ENCODE peak calls at places on chromosomes 6 and 20, in five cellular contexts. One of them, this sample, is unnamed.

GRCh38 chr6:44292661-44293365 is 20.3 kb downstream of the AARS2 start:
- DNase-seq in breast epithelium: no peak
- DNase-seq in left ventricle myocardium inferior: no peak
- DNase-seq in PC-3: no peak
- DNase-seq in PC-9: no peak
- DNase-seq in this sample: no peak

GRCh38 chr6:143620461-143620860 is 57.3 kb upstream of the PHACTR2 start:
- DNase-seq in PC-9: no peak
- DNase-seq in left ventricle myocardium inferior: no peak
- DNase-seq in PC-3: peak; percentile 18
- DNase-seq in breast epithelium: no peak
- DNase-seq in this sample: no peak

GRCh38 chr6:89797317-89797716 is 22.3 kb downstream of the MDN1 start:
- DNase-seq in PC-3: no peak
- DNase-seq in PC-9: no peak
- DNase-seq in breast epithelium: no peak
- DNase-seq in left ventricle myocardium inferior: no peak
- DNase-seq in this sample: no peak

GRCh38 chr6:28490191-28490890 is 25.3 kb downstream of the GPX6 start:
- DNase-seq in breast epithelium: no peak
- DNase-seq in PC-3: no peak
- DNase-seq in PC-9: no peak
- DNase-seq in left ventricle myocardium inferior: no peak
- DNase-seq in this sample: peak; percentile 22

GRCh38 chr6:114000066-114000465 is 29.1 kb upstream of the HDAC2 start:
- DNase-seq in left ventricle myocardium inferior: no peak
- DNase-seq in PC-9: no peak
- DNase-seq in breast epithelium: no peak
- DNase-seq in PC-3: peak; percentile 86
- DNase-seq in this sample: no peak

GRCh38 chr6:121285041-121285440 is 49.2 kb downstream of the TBC1D32 start:
- DNase-seq in PC-3: no peak
- DNase-seq in PC-9: no peak
- DNase-seq in left ventricle myocardium inferior: no peak
- DNase-seq in breast epithelium: no peak
- DNase-seq in this sample: no peak

GRCh38 chr6:111663692-111664564 is 58.2 kb upstream of the TRAF3IP2 start:
- DNase-seq in PC-9: no peak
- DNase-seq in breast epithelium: no peak
- DNase-seq in PC-3: no peak
- DNase-seq in left ventricle myocardium inferior: peak; percentile 74
- DNase-seq in this sample: no peak

GRCh38 chr20:35796556-35796955 is 24.7 kb downstream of the PHF20 start:
- DNase-seq in left ventricle myocardium inferior: no peak
- DNase-seq in breast epithelium: no peak
- DNase-seq in PC-9: no peak
- DNase-seq in PC-3: no peak
- DNase-seq in this sample: no peak

GRCh38 chr6:6686748-6687601 is 98.5 kb downstream of the LY86 start:
- DNase-seq in PC-3: peak; percentile 99
- DNase-seq in left ventricle myocardium inferior: peak; percentile 94
- DNase-seq in breast epithelium: peak; percentile 95
- DNase-seq in PC-9: peak; percentile 100
- DNase-seq in this sample: no peak

GRCh38 chr6:46015119-46015968 is at the start of gene CLIC5:
- DNase-seq in left ventricle myocardium inferior: peak; percentile 77
- DNase-seq in PC-3: no peak
- DNase-seq in breast epithelium: peak; percentile 22
- DNase-seq in PC-9: peak; percentile 37
- DNase-seq in this sample: peak; percentile 13

GRCh38 chr20:45998761-45999160 is 9.9 kb upstream of the MMP9 start:
- DNase-seq in breast epithelium: no peak
- DNase-seq in PC-9: no peak
- DNase-seq in PC-3: no peak
- DNase-seq in left ventricle myocardium inferior: no peak
- DNase-seq in this sample: no peak

GRCh38 chr6:113859349-113860164 is 2.4 kb downstream of the MARCKS start:
- DNase-seq in breast epithelium: peak; percentile 26
- DNase-seq in PC-9: peak; percentile 11
- DNase-seq in left ventricle myocardium inferior: peak; percentile 38
- DNase-seq in PC-3: peak; percentile 32
- DNase-seq in this sample: peak; percentile 19

GRCh38 chr6:17115251-17116089 is 13.6 kb downstream of the STMND1 start:
- DNase-seq in breast epithelium: no peak
- DNase-seq in PC-9: peak; percentile 59
- DNase-seq in left ventricle myocardium inferior: no peak
- DNase-seq in PC-3: peak; percentile 88
- DNase-seq in this sample: no peak

GRCh38 chr6:26170951-26171841 is 84.0 kb downstream of the HFE start:
- DNase-seq in left ventricle myocardium inferior: no peak
- DNase-seq in breast epithelium: no peak
- DNase-seq in PC-3: no peak
- DNase-seq in PC-9: no peak
- DNase-seq in this sample: no peak

GRCh38 chr6:11607381-11607780 is 69.8 kb downstream of the TMEM170B start:
- DNase-seq in breast epithelium: peak; percentile 39
- DNase-seq in left ventricle myocardium inferior: no peak
- DNase-seq in PC-3: no peak
- DNase-seq in PC-9: no peak
- DNase-seq in this sample: no peak

GRCh38 chr6:149249370-149250357 is 67.8 kb upstream of the TAB2 start:
- DNase-seq in left ventricle myocardium inferior: no peak
- DNase-seq in PC-3: peak; percentile 37
- DNase-seq in PC-9: no peak
- DNase-seq in breast epithelium: no peak
- DNase-seq in this sample: no peak

GRCh38 chr6:6736753-6737654 is 148.5 kb downstream of the LY86 start:
- DNase-seq in PC-3: no peak
- DNase-seq in left ventricle myocardium inferior: peak; percentile 84
- DNase-seq in breast epithelium: no peak
- DNase-seq in PC-9: no peak
- DNase-seq in this sample: no peak

GRCh38 chr6:20377623-20378265 is 23.9 kb upstream of the E2F3 start:
- DNase-seq in PC-3: peak; percentile 13
- DNase-seq in left ventricle myocardium inferior: no peak
- DNase-seq in breast epithelium: no peak
- DNase-seq in PC-9: no peak
- DNase-seq in this sample: no peak

GRCh38 chr20:62980970-62981369 is 25.8 kb downstream of the BHLHE23 start:
- DNase-seq in left ventricle myocardium inferior: no peak
- DNase-seq in PC-3: peak; percentile 9
- DNase-seq in breast epithelium: no peak
- DNase-seq in PC-9: no peak
- DNase-seq in this sample: no peak

GRCh38 chr6:33320315-33321181 is 3.0 kb upstream of the ZBTB22 start:
- DNase-seq in left ventricle myocardium inferior: peak; percentile 63
- DNase-seq in PC-3: peak; percentile 79
- DNase-seq in PC-9: peak; percentile 60
- DNase-seq in breast epithelium: peak; percentile 66
- DNase-seq in this sample: no peak

GRCh38 chr6:163311830-163312229 is 102.7 kb upstream of the QKI start:
- DNase-seq in breast epithelium: no peak
- DNase-seq in PC-3: peak; percentile 94
- DNase-seq in left ventricle myocardium inferior: no peak
- DNase-seq in PC-9: peak; percentile 47
- DNase-seq in this sample: no peak

GRCh38 chr6:2999005-2999620 is 581 bp upstream of the NQO2 start:
- DNase-seq in breast epithelium: peak; percentile 74
- DNase-seq in PC-3: peak; percentile 79
- DNase-seq in PC-9: no peak
- DNase-seq in left ventricle myocardium inferior: no peak
- DNase-seq in this sample: no peak

GRCh38 chr20:23145281-23145700 is 59.2 kb upstream of the CD93 start:
- DNase-seq in left ventricle myocardium inferior: no peak
- DNase-seq in PC-3: peak; percentile 82
- DNase-seq in breast epithelium: no peak
- DNase-seq in PC-9: no peak
- DNase-seq in this sample: no peak

GRCh38 chr6:143516700-143517446 is 5.4 kb upstream of the FUCA2 start:
- DNase-seq in breast epithelium: no peak
- DNase-seq in PC-9: no peak
- DNase-seq in PC-3: no peak
- DNase-seq in left ventricle myocardium inferior: no peak
- DNase-seq in this sample: no peak

DNA sequence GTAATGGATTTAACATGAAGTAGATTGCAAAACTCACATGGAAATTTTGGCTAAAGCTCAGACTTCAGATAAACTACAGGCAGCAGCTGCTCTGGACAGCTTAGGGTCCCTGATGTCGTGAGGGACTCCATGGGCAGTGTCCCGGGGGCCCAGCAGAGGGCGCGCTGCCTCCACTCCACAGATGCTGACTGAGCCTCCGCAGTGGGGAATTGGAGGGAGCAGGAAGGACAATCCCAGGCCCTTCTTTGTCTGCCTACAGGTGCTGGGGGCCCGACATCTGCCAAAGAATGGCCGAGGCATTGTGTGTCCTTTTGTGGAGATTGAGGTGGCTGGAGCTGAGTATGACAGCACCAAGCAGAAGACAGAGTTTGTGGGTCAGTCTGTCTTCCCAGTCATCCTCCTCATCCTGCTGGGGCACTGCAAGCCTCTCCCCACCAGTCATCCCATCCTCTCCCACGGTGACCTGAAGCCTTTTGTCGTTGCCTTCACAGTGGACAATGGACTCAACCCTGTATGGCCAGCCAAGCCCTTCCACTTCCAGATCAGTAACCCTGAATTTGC is 35.9 kb downstream of the PLCG1 start:
- DNase-seq in left ventricle myocardium inferior: peak; percentile 90
- DNase-seq in breast epithelium: peak; percentile 84
- DNase-seq in PC-9: peak; percentile 74
- DNase-seq in PC-3: peak; percentile 78
- DNase-seq in this sample: peak; percentile 61
- H3K36me3 ChIP-seq in left ventricle myocardium inferior: peaks cover 55% of the 10 kb centered on the region
- H3K36me3 ChIP-seq in breast epithelium: peaks cover 8% of the 10 kb centered on the region
- H3K36me3 ChIP-seq in PC-9: peaks cover 6% of the 10 kb centered on the region
- H3K36me3 ChIP-seq in PC-3: peaks cover 28% of the 10 kb centered on the region
- H3K36me3 ChIP-seq in this sample: peaks cover 42% of the 10 kb centered on the region

GRCh38 chr20:59468831-59469230 is 135.5 kb upstream of the PHACTR3 start:
- DNase-seq in left ventricle myocardium inferior: no peak
- DNase-seq in PC-9: no peak
- DNase-seq in breast epithelium: no peak
- DNase-seq in PC-3: no peak
- DNase-seq in this sample: no peak

GRCh38 chr20:59472059-59472458 is 132.3 kb upstream of the PHACTR3 start:
- DNase-seq in left ventricle myocardium inferior: no peak
- DNase-seq in PC-3: no peak
- DNase-seq in breast epithelium: no peak
- DNase-seq in PC-9: no peak
- DNase-seq in this sample: no peak

GRCh38 chr20:59469266-59470252 is 134.8 kb upstream of the PHACTR3 start:
- DNase-seq in breast epithelium: no peak
- DNase-seq in left ventricle myocardium inferior: no peak
- DNase-seq in PC-9: no peak
- DNase-seq in PC-3: no peak
- DNase-seq in this sample: no peak

GRCh38 chr20:59466107-59466815 is 138.1 kb upstream of the PHACTR3 start:
- DNase-seq in left ventricle myocardium inferior: no peak
- DNase-seq in PC-3: no peak
- DNase-seq in breast epithelium: no peak
- DNase-seq in PC-9: no peak
- DNase-seq in this sample: no peak

GRCh38 chr20:59470521-59470920 is 133.8 kb upstream of the PHACTR3 start:
- DNase-seq in left ventricle myocardium inferior: no peak
- DNase-seq in PC-3: no peak
- DNase-seq in PC-9: no peak
- DNase-seq in breast epithelium: no peak
- DNase-seq in this sample: no peak
- H3K4me3 ChIP-seq in left ventricle myocardium inferior: no peak overlapping the region
- H3K4me3 ChIP-seq in PC-3: no peak overlapping the region
- H3K4me3 ChIP-seq in PC-9: no peak overlapping the region
- H3K4me3 ChIP-seq in breast epithelium: no peak overlapping the region
- H3K4me3 ChIP-seq in this sample: no peak overlapping the region

DNA sequence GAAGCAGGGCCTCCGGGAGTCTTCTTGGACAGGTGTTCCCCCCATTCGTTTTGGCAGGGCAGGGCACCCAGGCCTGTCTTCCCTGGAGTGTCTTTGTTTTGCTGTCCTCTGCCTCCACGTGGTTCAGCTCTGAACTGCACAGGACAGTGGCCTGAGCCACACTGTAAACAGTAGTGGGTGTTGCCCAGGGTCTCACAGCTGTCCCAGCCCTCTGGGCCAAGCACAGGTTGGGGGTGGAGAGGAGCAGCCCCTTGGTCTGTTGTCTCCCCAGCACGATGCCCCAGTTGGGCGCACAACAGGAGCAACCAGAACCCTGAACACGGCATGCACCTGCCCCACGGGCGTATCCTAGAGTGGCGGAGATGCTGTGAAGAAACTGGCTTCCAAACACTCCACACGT is 14.4 kb downstream of the CCDC167 start:
- DNase-seq in left ventricle myocardium inferior: no peak
- DNase-seq in PC-3: no peak
- DNase-seq in breast epithelium: no peak
- DNase-seq in PC-9: no peak
- DNase-seq in this sample: no peak
- TF ChIP-seq CTCF in left ventricle myocardium inferior: no peak
- TF ChIP-seq CTCF in PC-3: peak; percentile 21
- TF ChIP-seq CTCF in breast epithelium: no peak
- TF ChIP-seq CTCF in PC-9: no peak
- TF ChIP-seq CTCF in this sample: peak; percentile 31

DNA sequence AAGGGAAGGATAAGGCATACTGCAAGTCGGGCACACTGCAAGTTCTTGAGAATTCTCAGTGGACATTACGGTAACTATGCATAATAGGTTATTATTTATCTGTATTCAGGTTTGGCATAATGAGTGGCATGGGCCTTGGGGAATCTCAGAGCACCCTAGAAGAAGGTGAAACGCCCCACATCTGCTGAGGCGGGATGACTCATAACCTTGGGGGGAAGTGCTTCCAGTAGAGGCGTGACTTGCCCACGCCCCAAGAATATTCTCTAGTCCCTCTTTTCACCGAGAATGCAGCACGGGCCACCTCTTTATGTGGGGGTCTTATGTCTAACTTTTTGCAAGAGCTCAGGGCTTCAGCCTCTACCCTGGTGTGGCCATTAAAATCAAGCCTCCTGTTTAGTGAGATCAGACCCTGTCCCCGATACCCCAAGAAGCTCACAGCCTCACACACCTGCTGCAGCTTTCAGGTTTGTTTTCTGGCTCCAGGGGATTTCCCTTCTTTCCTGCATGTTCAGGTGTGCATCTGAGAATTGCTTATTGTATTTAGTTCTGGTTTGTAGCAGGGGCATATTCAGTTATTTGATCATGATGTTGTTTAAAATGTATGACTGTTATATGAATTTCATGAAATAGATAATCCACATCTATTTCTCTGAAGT is 19.1 kb downstream of the ZFP64 start:
- DNase-seq in PC-9: no peak
- DNase-seq in PC-3: no peak
- DNase-seq in left ventricle myocardium inferior: no peak
- DNase-seq in breast epithelium: no peak
- DNase-seq in this sample: peak; percentile 35
- H3K36me3 ChIP-seq in PC-9: no peaks in the 10 kb centered on the region
- H3K36me3 ChIP-seq in PC-3: peaks cover 7% of the 10 kb centered on the region
- H3K36me3 ChIP-seq in left ventricle myocardium inferior: peaks cover 42% of the 10 kb centered on the region
- H3K36me3 ChIP-seq in breast epithelium: no peaks in the 10 kb centered on the region
- H3K36me3 ChIP-seq in this sample: peaks cover 3% of the 10 kb centered on the region

GRCh38 chr6:77463308-77463880 is at the start of gene HTR1B:
- DNase-seq in PC-9: no peak
- DNase-seq in left ventricle myocardium inferior: no peak
- DNase-seq in breast epithelium: no peak
- DNase-seq in PC-3: no peak
- DNase-seq in this sample: no peak
- H3K4me3 ChIP-seq in PC-9: no peak within 1 kb of the TSS
- H3K4me3 ChIP-seq in left ventricle myocardium inferior: peak within 1 kb of the TSS; percentile 66
- H3K4me3 ChIP-seq in breast epithelium: peak within 1 kb of the TSS; percentile 68
- H3K4me3 ChIP-seq in PC-3: no peak within 1 kb of the TSS
- H3K4me3 ChIP-seq in this sample: no peak within 1 kb of the TSS